ENCODE peak calls at places on chromosomes 1 and 21, in eight cellular contexts. L, G, K, J, H, U, V and Y are unnamed samples.

GRCh38 chr1:228821252-228821651 is 86.0 kb downstream of the RHOU start:
- DNase-seq in K (no peak), G (no peak), L (no peak), V (no peak), J (no peak), H (no peak), U (no peak), Y (no peak)

GRCh38 chr21:42575111-42575510 is 61.5 kb downstream of the SLC37A1 start:
- DNase-seq in J (no peak), U (no peak), V (no peak), K (no peak), H (no peak), L (no peak), G (no peak), Y (no peak)

GRCh38 chr21:42347601-42348327 is 3.0 kb downstream of the TFF2 start:
- DNase-seq in U (no peak), J (no peak), L (no peak), H (no peak), G (no peak), K (no peak), V (no peak), Y (no peak)

GRCh38 chr21:39079617-39080016 is 103.6 kb downstream of the PSMG1 start:
- DNase-seq in J (peak), V (peak), G (peak), K (no peak), H (no peak), L (peak), U (peak), Y (peak)

GRCh38 chr1:3610165-3610822 is 1.0 kb downstream of the MEGF6 start:
- DNase-seq in L (no peak), K (no peak), V (peak), H (no peak), G (no peak), U (no peak), J (no peak), Y (no peak)

GRCh38 chr1:243748706-243749283 is 101.2 kb downstream of the AKT3 start:
- DNase-seq in L (no peak), J (no peak), G (peak), K (peak), V (peak), U (peak), H (no peak), Y (peak)

GRCh38 chr1:97464305-97464704 is 456.5 kb downstream of the DPYD start:
- DNase-seq in L (no peak), H (no peak), J (no peak), V (no peak), K (no peak), U (no peak), G (no peak), Y (no peak)

GRCh38 chr1:56410405-56410804 is 169.0 kb downstream of the PLPP3 start:
- DNase-seq in K (no peak), V (no peak), G (no peak), H (no peak), L (no peak), U (no peak), J (no peak), Y (no peak)

GRCh38 chr1:77655431-77655974 is 27.0 kb downstream of the ZZZ3 start:
- DNase-seq in J (no peak), K (no peak), L (no peak), H (no peak), V (no peak), G (peak), U (peak), Y (no peak)

GRCh38 chr1:4792565-4792964 is 138.2 kb downstream of the AJAP1 start:
- DNase-seq in J (no peak), H (no peak), V (no peak), U (no peak), L (no peak), K (no peak), G (no peak), Y (no peak)

GRCh38 chr1:88514544-88514943 is 169.5 kb upstream of the PKN2 start:
- DNase-seq in G (no peak), J (no peak), H (no peak), V (no peak), U (no peak), K (no peak), L (no peak), Y (no peak)

GRCh38 chr1:38444311-38444710 is 397.7 kb upstream of the POU3F1 start:
- DNase-seq in G (no peak), U (peak), V (no peak), J (no peak), K (peak), L (no peak), H (no peak), Y (peak)

GRCh38 chr1:151197863-151198253 is 494 bp upstream of the PIP5K1A start:
- DNase-seq in V (no peak), K (no peak), U (no peak), G (no peak), H (no peak), J (no peak), L (no peak), Y (no peak)

GRCh38 chr1:235881930-235882700 is 15.4 kb upstream of the LYST start:
- DNase-seq in V (no peak), U (no peak), L (no peak), H (no peak), J (no peak), K (no peak), G (no peak), Y (no peak)

GRCh38 chr1:111729271-111729921 is 9.8 kb downstream of the INKA2 start:
- DNase-seq in H (no peak), V (no peak), J (peak), U (no peak), G (no peak), L (no peak), K (no peak), Y (no peak)

GRCh38 chr21:42997053-42997452 is 22.7 kb downstream of the PKNOX1 start:
- DNase-seq in U (peak), V (peak), L (no peak), G (peak), K (peak), J (peak), H (no peak), Y (peak)

GRCh38 chr1:109926662-109927300 is 16.1 kb downstream of the CSF1 start:
- DNase-seq in J (no peak), K (peak), G (peak), U (peak), V (peak), L (no peak), H (no peak), Y (peak)

GRCh38 chr1:39683591-39684312 is 7.5 kb downstream of the HPCAL4 start:
- DNase-seq in L (no peak), K (no peak), V (peak), U (no peak), H (no peak), G (no peak), J (peak), Y (no peak)

GRCh38 chr1:18936814-18937481 is 19.5 kb downstream of the IFFO2 start:
- DNase-seq in V (no peak), K (no peak), G (no peak), U (no peak), J (no peak), H (no peak), L (peak), Y (no peak)

GRCh38 chr1:226601456-226601855 is 52.9 kb downstream of the STUM start:
- DNase-seq in U (no peak), H (no peak), K (no peak), G (no peak), V (no peak), L (no peak), J (no peak), Y (no peak)

GRCh38 chr1:30023300-30024022 is 699.9 kb downstream of the MATN1 start:
- DNase-seq in L (no peak), K (no peak), G (no peak), J (no peak), U (no peak), H (no peak), V (no peak), Y (no peak)

GRCh38 chr21:36330904-36331303 is 10.9 kb downstream of the MORC3 start:
- DNase-seq in L (no peak), K (peak), H (no peak), U (peak), V (peak), G (peak), J (peak), Y (peak)

GRCh38 chr1:201905234-201905890 is 16.7 kb downstream of the SHISA4 start:
- DNase-seq in U (no peak), L (no peak), G (no peak), V (no peak), J (no peak), H (no peak), K (no peak), Y (no peak)

GRCh38 chr1:236681184-236681583 is 5.1 kb upstream of the ACTN2 start:
- DNase-seq in L (no peak), V (no peak), J (no peak), G (no peak), U (no peak), H (no peak), K (no peak), Y (peak)

GRCh38 chr1:119132179-119132578 is 8.3 kb downstream of the WARS2 start:
- DNase-seq in L (no peak), K (no peak), H (no peak), U (no peak), G (no peak), J (peak), V (no peak), Y (no peak)

GRCh38 chr21:45078877-45079281 is 4.5 kb downstream of the ADARB1 start:
- DNase-seq in G (peak), U (peak), L (no peak), K (peak), J (no peak), V (peak), H (no peak), Y (peak)

GRCh38 chr21:36701912-36702621 is 3.2 kb downstream of the SIM2 start:
- DNase-seq in G (no peak), H (no peak), L (no peak), K (no peak), J (no peak), V (no peak), U (peak), Y (no peak)

GRCh38 chr1:91015794-91016550 is 5.9 kb downstream of the ZNF644 start:
- DNase-seq in L (no peak), V (no peak), J (no peak), G (no peak), H (no peak), K (peak), U (peak), Y (no peak)

GRCh38 chr1:37616330-37616729 is 18.4 kb downstream of the RSPO1 start:
- DNase-seq in K (no peak), L (no peak), G (no peak), H (no peak), U (no peak), J (no peak), V (no peak), Y (no peak)

GRCh38 chr1:55127827-55128343 is 87.3 kb downstream of the USP24 start:
- DNase-seq in L (no peak), V (peak), H (no peak), K (peak), U (peak), J (no peak), G (peak), Y (peak)

GRCh38 chr1:236515443-236515958 is 8.3 kb upstream of the LGALS8 start:
- DNase-seq in U (no peak), K (no peak), L (no peak), J (no peak), V (no peak), G (no peak), H (no peak), Y (no peak)

GRCh38 chr21:42547906-42548365 is 34.3 kb downstream of the SLC37A1 start:
- DNase-seq in V (no peak), G (no peak), K (no peak), L (peak), H (no peak), U (no peak), J (no peak), Y (no peak)

GRCh38 chr1:37472281-37472680 is 2.1 kb upstream of the ZC3H12A start:
- DNase-seq in U (no peak), G (no peak), H (no peak), J (no peak), K (no peak), V (no peak), L (no peak), Y (no peak)

GRCh38 chr1:187689137-187689536 is 860.4 kb downstream of the PLA2G4A start:
- DNase-seq in K (peak), V (peak), G (peak), H (no peak), L (no peak), U (peak), J (no peak), Y (peak)

GRCh38 chr1:164625004-164625617 is 66.1 kb downstream of the PBX1 start:
- DNase-seq in V (no peak), U (no peak), K (no peak), G (no peak), H (no peak), J (no peak), L (no peak), Y (no peak)

GRCh38 chr1:71294178-71294577 is 213.3 kb upstream of the ZRANB2 start:
- DNase-seq in L (no peak), G (no peak), H (no peak), V (peak), K (peak), J (no peak), U (peak), Y (peak)

GRCh38 chr1:8094481-8095241 is 68.6 kb upstream of the ERRFI1 start:
- DNase-seq in H (no peak), G (peak), K (peak), U (peak), V (peak), L (no peak), J (no peak), Y (peak)

GRCh38 chr1:82019512-82019911 is 218.8 kb downstream of the ADGRL2 start:
- DNase-seq in H (no peak), G (no peak), J (no peak), V (no peak), U (no peak), K (no peak), L (no peak), Y (no peak)

GRCh38 chr1:82013702-82014101 is 213.0 kb downstream of the ADGRL2 start:
- DNase-seq in V (no peak), J (no peak), U (no peak), K (no peak), G (no peak), L (no peak), H (no peak), Y (peak)

GRCh38 chr1:82018319-82018718 is 217.6 kb downstream of the ADGRL2 start:
- DNase-seq in K (no peak), J (no peak), U (no peak), H (no peak), G (no peak), V (no peak), L (no peak), Y (no peak)

DNA sequence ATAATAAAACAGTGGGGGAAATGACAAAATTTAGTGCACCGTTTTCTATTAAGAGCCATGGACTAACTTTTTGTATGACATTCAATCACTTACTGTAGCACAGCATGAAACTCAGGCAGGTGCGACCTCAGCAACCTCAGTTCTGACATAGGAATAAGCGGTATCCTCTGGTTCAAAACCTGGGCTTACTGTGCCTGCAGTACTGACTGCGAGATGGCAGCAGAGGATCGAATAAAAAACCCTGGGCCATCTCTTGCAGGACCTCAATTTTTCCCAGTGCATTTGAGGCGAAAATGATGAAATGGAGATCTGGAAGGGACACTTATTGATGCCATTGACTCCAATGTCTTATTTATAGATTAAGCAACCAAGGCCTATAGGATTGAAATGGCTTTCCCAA is 214.7 kb downstream of the ADGRL2 start:
- DNase-seq in K (no peak), V (no peak), H (no peak), J (no peak), L (no peak), G (no peak), U (no peak), Y (no peak)
- TF ChIP-seq CTCF in K (no peak), V (no peak), H (no peak), J (no peak), L (no peak), G (no peak), U (no peak), Y (no peak)

GRCh38 chr1:15246960-15247614 is at the start of gene FHAD1:
- DNase-seq in H (no peak), L (peak), K (peak), V (peak), J (peak), U (peak), G (peak), Y (peak)
- H3K4me3 ChIP-seq in H (peak), L (peak), K (peak), V (peak), J (peak), U (peak), G (peak), Y (peak)

GRCh38 chr21:32782698-32783097 is 11.1 kb upstream of the PAXBP1 start:
- DNase-seq in H (no peak), L (no peak), U (no peak), K (no peak), J (no peak), G (no peak), V (no peak), Y (no peak)
- TF ChIP-seq CTCF in H (no peak), L (no peak), U (no peak), K (no peak), J (no peak), G (no peak), V (no peak), Y (no peak)

DNA sequence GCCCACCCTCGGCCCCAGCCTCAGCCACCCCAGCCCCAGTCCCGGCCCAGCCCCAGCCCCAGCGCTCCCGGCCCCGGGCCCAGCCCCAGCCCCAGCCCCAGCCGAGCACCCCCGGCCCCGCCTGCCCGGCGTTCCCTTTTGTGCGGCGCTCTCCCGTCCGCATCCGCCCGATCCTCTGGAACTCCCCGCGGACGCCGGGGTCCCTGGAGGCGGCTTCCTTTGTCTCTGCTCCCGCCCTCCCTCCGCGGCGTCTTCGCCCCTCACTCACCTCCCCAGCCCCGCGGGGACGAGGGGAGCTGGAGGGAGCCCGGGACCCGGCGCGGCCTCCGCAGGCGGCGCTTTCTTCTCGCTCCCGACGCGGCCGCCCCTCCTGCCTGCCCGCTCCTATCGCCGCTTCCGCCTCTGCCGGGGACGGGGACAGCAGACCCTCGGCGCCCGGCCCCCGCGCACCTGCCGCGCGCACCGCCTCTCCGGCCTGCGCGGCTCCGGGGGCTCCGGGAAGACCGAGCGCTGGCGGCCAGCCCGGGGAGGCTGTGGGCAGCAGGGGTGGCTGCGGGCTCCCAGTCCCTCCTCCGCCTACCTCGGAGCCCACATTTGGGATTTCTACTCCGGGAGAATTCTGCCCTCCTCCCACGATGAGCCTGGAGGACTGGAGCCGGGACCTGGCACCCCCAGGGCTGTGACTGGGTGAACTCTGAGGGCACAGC is 14.0 kb downstream of the AGRN start:
- DNase-seq in H (no peak), G (no peak), K (no peak), J (no peak), L (no peak), V (no peak), U (no peak), Y (no peak)
- H3K4me3 ChIP-seq in H (peak), G (peak), K (no peak), J (peak), L (no peak), V (no peak), U (no peak), Y (peak)

GRCh38 chr1:23421343-23421742 is 3.2 kb downstream of the TCEA3 start:
- DNase-seq in J (no peak), U (no peak), K (no peak), G (peak), V (no peak), L (no peak), H (no peak), Y (no peak)

GRCh38 chr1:23422313-23422877 is 2.2 kb downstream of the TCEA3 start:
- DNase-seq in K (peak), V (peak), H (peak), L (peak), J (peak), U (peak), G (peak), Y (peak)

GRCh38 chr1:23420778-23421177 is 3.8 kb downstream of the TCEA3 start:
- DNase-seq in K (no peak), V (no peak), J (no peak), L (no peak), U (no peak), G (no peak), H (no peak), Y (no peak)

GRCh38 chr1:23422955-23423354 is 1.6 kb downstream of the TCEA3 start:
- DNase-seq in K (no peak), G (no peak), U (no peak), L (no peak), V (no peak), J (no peak), H (no peak), Y (no peak)

DNA sequence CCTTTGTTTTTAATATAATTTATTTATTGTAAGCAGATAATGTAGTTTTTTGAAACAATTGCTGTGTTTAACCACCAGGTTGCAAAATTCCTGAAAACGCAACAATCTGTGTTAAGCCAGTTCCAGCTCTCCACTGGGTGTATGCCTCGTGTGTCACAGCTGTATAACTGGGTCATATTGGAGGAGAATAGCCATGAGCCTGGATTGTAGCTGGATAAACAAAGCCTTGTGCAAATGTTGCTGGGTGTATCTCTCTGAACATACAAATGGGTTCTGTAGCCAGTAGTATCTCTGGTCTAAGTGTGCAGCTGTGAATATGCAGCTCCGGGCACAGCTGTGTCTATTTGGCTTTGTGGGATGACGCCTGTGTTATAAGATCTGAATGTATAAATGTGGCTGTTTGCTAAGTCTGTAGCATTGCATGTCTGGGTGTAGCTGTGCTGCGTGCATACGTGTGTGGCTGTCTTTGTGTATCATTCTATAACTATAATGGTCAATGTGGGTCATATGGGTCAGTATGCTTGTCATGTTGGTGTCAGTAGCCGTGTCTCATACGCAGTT is 2.7 kb downstream of the TCEA3 start:
- DNase-seq in L (no peak), G (peak), V (peak), K (peak), H (no peak), J (no peak), U (peak), Y (peak)
- TF ChIP-seq CTCF in L (no peak), G (peak), V (peak), K (no peak), H (no peak), J (peak), U (peak), Y (peak)

GRCh38 chr1:190475394-190476250 is 2.0 kb downstream of the BRINP3 start:
- DNase-seq in L (peak), K (peak), V (peak), J (no peak), H (no peak), U (peak), G (no peak), Y (peak)
- H3K4me3 ChIP-seq in L (peak), K (peak), V (peak), J (peak), H (peak), U (peak), G (no peak), Y (peak)

GRCh38 chr1:1917995-1918900 is 831 bp downstream of the TMEM52 start:
- DNase-seq in K (no peak), L (peak), V (no peak), J (no peak), U (no peak), G (no peak), H (no peak), Y (no peak)

GRCh38 chr1:1920057-1920607 is 1.1 kb upstream of the TMEM52 start:
- DNase-seq in V (no peak), U (no peak), J (no peak), H (no peak), G (no peak), L (peak), K (no peak), Y (no peak)

GRCh38 chr1:1917304-1917976 is 1.6 kb downstream of the TMEM52 start:
- DNase-seq in K (no peak), J (no peak), H (no peak), G (no peak), L (peak), V (no peak), U (no peak), Y (no peak)

GRCh38 chr1:1919304-1920056 is 401 bp upstream of the TMEM52 start:
- DNase-seq in G (peak), V (peak), K (peak), L (peak), U (peak), J (peak), H (peak), Y (peak)

GRCh38 chr1:1918901-1919303 is at the start of gene TMEM52:
- DNase-seq in V (no peak), H (no peak), U (no peak), J (no peak), L (peak), G (no peak), K (no peak), Y (no peak)
- TF ChIP-seq CTCF in V (no peak), H (no peak), U (no peak), J (no peak), L (no peak), G (no peak), K (no peak), Y (no peak)